ENCODE peak calls at places on chromosomes 13 and 19, in six cellular contexts. One of them, this sample, is unnamed.
A peak's percentile ranks its signal among the peaks of the same experiment; 100 is the strongest.

GRCh38 chr19:40604647-40605200 is 3.6 kb downstream of the LTBP4 start:
- DNase-seq in lung: no peak
- DNase-seq in mucosa of descending colon: peak; percentile 80
- DNase-seq in tibial artery: peak; percentile 76
- DNase-seq in GM12865: peak; percentile 40
- DNase-seq in cardiac muscle cell: no peak
- DNase-seq in this sample: no peak

GRCh38 chr19:35592226-35592625 is 6.3 kb downstream of the PMIS2 start:
- DNase-seq in lung: no peak
- DNase-seq in mucosa of descending colon: no peak
- DNase-seq in tibial artery: no peak
- DNase-seq in GM12865: peak; percentile 76
- DNase-seq in cardiac muscle cell: peak; percentile 71
- DNase-seq in this sample: no peak

GRCh38 chr13:109412232-109412935 is 374.0 kb downstream of the IRS2 start:
- DNase-seq in lung: no peak
- DNase-seq in mucosa of descending colon: peak; percentile 46
- DNase-seq in tibial artery: no peak
- DNase-seq in GM12865: no peak
- DNase-seq in cardiac muscle cell: peak; percentile 72
- DNase-seq in this sample: no peak

GRCh38 chr13:109204252-109204651 is 574.8 kb downstream of the MYO16 start:
- DNase-seq in lung: no peak
- DNase-seq in mucosa of descending colon: no peak
- DNase-seq in tibial artery: no peak
- DNase-seq in GM12865: no peak
- DNase-seq in cardiac muscle cell: no peak
- DNase-seq in this sample: no peak

GRCh38 chr13:106471957-106472543 is 63.4 kb downstream of the EFNB2 start:
- DNase-seq in lung: peak; percentile 52
- DNase-seq in mucosa of descending colon: peak; percentile 62
- DNase-seq in tibial artery: no peak
- DNase-seq in GM12865: peak; percentile 33
- DNase-seq in cardiac muscle cell: peak; percentile 84
- DNase-seq in this sample: peak; percentile 61

GRCh38 chr13:114130708-114131580 is 1.5 kb downstream of the RASA3 start:
- DNase-seq in lung: no peak
- DNase-seq in mucosa of descending colon: peak; percentile 56
- DNase-seq in tibial artery: peak; percentile 83
- DNase-seq in GM12865: peak; percentile 80
- DNase-seq in cardiac muscle cell: peak; percentile 78
- DNase-seq in this sample: no peak

GRCh38 chr13:67390462-67391093 is 160.4 kb upstream of the PCDH9 start:
- DNase-seq in lung: no peak
- DNase-seq in mucosa of descending colon: no peak
- DNase-seq in tibial artery: no peak
- DNase-seq in GM12865: no peak
- DNase-seq in cardiac muscle cell: peak; percentile 50
- DNase-seq in this sample: no peak

GRCh38 chr13:26929971-26930730 is 169.6 kb upstream of the GPR12 start:
- DNase-seq in lung: peak; percentile 70
- DNase-seq in mucosa of descending colon: peak; percentile 73
- DNase-seq in tibial artery: no peak
- DNase-seq in GM12865: peak; percentile 69
- DNase-seq in cardiac muscle cell: peak; percentile 77
- DNase-seq in this sample: no peak

GRCh38 chr19:15836345-15836594 is 20.8 kb upstream of the OR10H1 start:
- DNase-seq in lung: no peak
- DNase-seq in mucosa of descending colon: no peak
- DNase-seq in tibial artery: no peak
- DNase-seq in GM12865: no peak
- DNase-seq in cardiac muscle cell: no peak
- DNase-seq in this sample: no peak

GRCh38 chr19:40982594-40983101 is 8.4 kb upstream of the CYP2B6 start:
- DNase-seq in lung: no peak
- DNase-seq in mucosa of descending colon: no peak
- DNase-seq in tibial artery: no peak
- DNase-seq in GM12865: no peak
- DNase-seq in cardiac muscle cell: peak; percentile 24
- DNase-seq in this sample: no peak

GRCh38 chr19:53785196-53785889 is 38.8 kb downstream of the NLRP12 start:
- DNase-seq in lung: no peak
- DNase-seq in mucosa of descending colon: no peak
- DNase-seq in tibial artery: no peak
- DNase-seq in GM12865: no peak
- DNase-seq in cardiac muscle cell: no peak
- DNase-seq in this sample: no peak

GRCh38 chr19:36876993-36877938 is 26.6 kb downstream of the ZNF345 start:
- DNase-seq in lung: no peak
- DNase-seq in mucosa of descending colon: no peak
- DNase-seq in tibial artery: no peak
- DNase-seq in GM12865: no peak
- DNase-seq in cardiac muscle cell: peak; percentile 2
- DNase-seq in this sample: no peak

GRCh38 chr13:93476175-93476574 is 249.6 kb downstream of the GPC6 start:
- DNase-seq in lung: no peak
- DNase-seq in mucosa of descending colon: no peak
- DNase-seq in tibial artery: no peak
- DNase-seq in GM12865: no peak
- DNase-seq in cardiac muscle cell: peak; percentile 71
- DNase-seq in this sample: peak; percentile 80

GRCh38 chr13:30241537-30241936 is 65.8 kb downstream of the KATNAL1 start:
- DNase-seq in lung: no peak
- DNase-seq in mucosa of descending colon: no peak
- DNase-seq in tibial artery: no peak
- DNase-seq in GM12865: peak; percentile 67
- DNase-seq in cardiac muscle cell: peak; percentile 48
- DNase-seq in this sample: no peak

DNA sequence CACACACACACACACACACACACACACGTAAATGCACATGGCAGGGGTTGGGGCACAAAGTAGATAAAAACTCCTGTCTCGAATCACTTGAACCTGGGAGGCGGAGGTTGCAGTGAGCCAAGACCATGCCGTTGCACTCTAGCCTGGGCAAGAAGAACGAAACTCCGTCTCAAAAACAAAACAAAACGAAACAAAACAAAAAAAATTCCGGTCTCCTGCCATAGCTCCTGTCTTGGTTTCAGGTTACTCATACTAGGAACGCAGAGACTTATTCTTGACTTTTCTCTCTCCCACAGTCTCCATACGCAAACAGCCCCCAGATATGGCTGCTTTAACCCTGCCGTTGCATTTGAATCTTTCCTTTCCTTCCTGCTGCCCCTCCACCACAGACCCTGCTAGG is 148.9 kb downstream of the SHISA2 start:
- DNase-seq in lung: no peak
- DNase-seq in mucosa of descending colon: no peak
- DNase-seq in tibial artery: no peak
- DNase-seq in GM12865: peak; percentile 72
- DNase-seq in cardiac muscle cell: no peak
- DNase-seq in this sample: no peak
- H3K4me3 ChIP-seq in lung: no peak overlapping the region
- H3K4me3 ChIP-seq in mucosa of descending colon: no peak overlapping the region
- H3K4me3 ChIP-seq in tibial artery: no peak overlapping the region
- H3K4me3 ChIP-seq in GM12865: no peak overlapping the region
- H3K4me3 ChIP-seq in cardiac muscle cell: no peak overlapping the region
- H3K4me3 ChIP-seq in this sample: no peak overlapping the region

GRCh38 chr13:59176775-59177174 is 987.0 kb downstream of the DIAPH3 start:
- DNase-seq in lung: no peak
- DNase-seq in mucosa of descending colon: no peak
- DNase-seq in tibial artery: no peak
- DNase-seq in GM12865: peak; percentile 3
- DNase-seq in cardiac muscle cell: no peak
- DNase-seq in this sample: no peak
- TF ChIP-seq CTCF in lung: no peak
- TF ChIP-seq CTCF in mucosa of descending colon: no peak
- TF ChIP-seq CTCF in tibial artery: no peak
- TF ChIP-seq CTCF in GM12865: peak; percentile 26
- TF ChIP-seq CTCF in cardiac muscle cell: no peak
- TF ChIP-seq CTCF in this sample: no peak

DNA sequence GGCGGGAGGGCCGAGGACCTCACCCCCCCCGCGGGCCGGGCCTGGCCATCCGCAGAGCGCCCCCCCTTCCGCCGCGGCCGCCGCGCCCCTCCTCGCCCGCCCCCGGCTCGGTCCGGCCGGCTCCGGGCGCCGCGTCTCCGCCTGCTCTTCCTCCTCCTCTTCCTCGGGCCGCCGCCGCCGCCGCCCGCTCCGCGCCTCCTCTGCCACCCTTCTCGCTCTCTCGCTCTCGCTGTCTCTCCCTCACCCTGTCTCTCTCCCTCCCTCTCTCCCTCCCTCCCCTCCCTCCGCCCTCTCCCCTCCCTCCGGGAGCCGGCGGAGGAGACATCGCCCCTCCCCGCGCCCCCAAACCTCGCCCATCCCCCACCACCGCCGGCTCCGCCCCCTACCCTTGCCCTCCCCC is at the start of gene SHANK1:
- DNase-seq in lung: no peak
- DNase-seq in mucosa of descending colon: no peak
- DNase-seq in tibial artery: no peak
- DNase-seq in GM12865: no peak
- DNase-seq in cardiac muscle cell: peak; percentile 55
- DNase-seq in this sample: no peak
- H3K4me3 ChIP-seq in lung: no peak within 1 kb of the TSS
- H3K4me3 ChIP-seq in mucosa of descending colon: no peak within 1 kb of the TSS
- H3K4me3 ChIP-seq in tibial artery: peak within 1 kb of the TSS; percentile 25
- H3K4me3 ChIP-seq in GM12865: no peak within 1 kb of the TSS
- H3K4me3 ChIP-seq in cardiac muscle cell: peak within 1 kb of the TSS; percentile 41
- H3K4me3 ChIP-seq in this sample: peak within 1 kb of the TSS; percentile 58

DNA sequence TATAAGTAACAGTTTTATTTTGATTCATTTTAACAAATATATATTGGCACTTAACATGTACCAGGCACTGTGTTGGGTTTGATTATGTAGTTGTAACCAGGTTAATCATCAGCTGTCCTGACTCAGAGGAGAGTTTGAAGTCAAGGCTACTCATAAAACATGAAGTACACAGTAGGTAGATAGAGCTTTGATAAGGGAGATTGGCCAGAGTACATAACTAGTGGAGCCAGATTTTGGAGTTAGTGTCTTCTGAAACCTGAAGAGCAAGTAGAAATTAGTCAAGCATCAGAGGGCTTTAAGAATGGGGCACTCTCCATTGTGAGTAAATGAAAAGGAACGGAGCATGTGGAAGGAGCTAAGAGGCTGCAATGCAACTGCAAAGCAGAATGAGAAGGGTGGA is 333.9 kb downstream of the RFC3 start:
- DNase-seq in lung: no peak
- DNase-seq in mucosa of descending colon: no peak
- DNase-seq in tibial artery: no peak
- DNase-seq in GM12865: no peak
- DNase-seq in cardiac muscle cell: no peak
- DNase-seq in this sample: no peak
- TF ChIP-seq CTCF in lung: no peak
- TF ChIP-seq CTCF in mucosa of descending colon: no peak
- TF ChIP-seq CTCF in tibial artery: no peak
- TF ChIP-seq CTCF in GM12865: no peak
- TF ChIP-seq CTCF in cardiac muscle cell: no peak
- TF ChIP-seq CTCF in this sample: no peak

DNA sequence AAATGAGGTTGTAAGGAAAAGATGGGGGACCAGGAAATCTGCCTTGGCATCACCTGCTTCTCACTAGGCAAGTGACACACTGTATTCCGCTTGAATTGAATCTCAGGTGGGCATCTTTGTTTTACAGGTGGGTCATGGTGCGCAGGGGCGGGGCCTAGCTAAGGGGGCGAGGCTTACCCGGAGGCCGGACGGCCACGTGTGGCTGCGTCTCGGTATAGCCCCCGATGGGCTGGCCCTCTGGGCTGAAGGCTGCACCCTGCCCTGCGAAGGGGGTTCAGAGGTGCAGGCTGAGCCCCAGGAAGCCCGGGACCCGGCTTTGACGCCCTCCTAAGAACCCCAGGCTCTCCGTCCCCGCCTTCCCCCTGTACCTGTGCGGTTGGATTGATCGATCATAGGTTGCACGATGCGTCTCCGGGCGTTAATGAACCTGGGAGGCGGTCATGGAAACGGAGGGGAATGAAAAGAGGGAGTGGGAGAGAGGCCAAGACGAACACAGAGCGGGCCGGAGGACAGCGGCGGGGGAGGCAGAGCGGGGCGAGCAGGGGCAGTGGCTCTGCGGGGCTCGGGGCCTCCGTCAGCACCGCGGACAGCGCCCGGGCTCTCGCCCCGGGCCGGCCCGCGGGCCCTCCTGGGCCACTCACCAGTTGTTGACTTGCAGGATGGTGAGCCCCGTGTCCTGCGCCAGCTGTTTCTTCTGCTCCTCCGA is 12.5 kb downstream of the MEIS3 start:
- DNase-seq in lung: no peak
- DNase-seq in mucosa of descending colon: no peak
- DNase-seq in tibial artery: no peak
- DNase-seq in GM12865: no peak
- DNase-seq in cardiac muscle cell: peak; percentile 34
- DNase-seq in this sample: no peak
- H3K4me3 ChIP-seq in lung: no peak overlapping the region
- H3K4me3 ChIP-seq in mucosa of descending colon: no peak overlapping the region
- H3K4me3 ChIP-seq in tibial artery: no peak overlapping the region
- H3K4me3 ChIP-seq in GM12865: no peak overlapping the region
- H3K4me3 ChIP-seq in cardiac muscle cell: no peak overlapping the region
- H3K4me3 ChIP-seq in this sample: no peak overlapping the region

DNA sequence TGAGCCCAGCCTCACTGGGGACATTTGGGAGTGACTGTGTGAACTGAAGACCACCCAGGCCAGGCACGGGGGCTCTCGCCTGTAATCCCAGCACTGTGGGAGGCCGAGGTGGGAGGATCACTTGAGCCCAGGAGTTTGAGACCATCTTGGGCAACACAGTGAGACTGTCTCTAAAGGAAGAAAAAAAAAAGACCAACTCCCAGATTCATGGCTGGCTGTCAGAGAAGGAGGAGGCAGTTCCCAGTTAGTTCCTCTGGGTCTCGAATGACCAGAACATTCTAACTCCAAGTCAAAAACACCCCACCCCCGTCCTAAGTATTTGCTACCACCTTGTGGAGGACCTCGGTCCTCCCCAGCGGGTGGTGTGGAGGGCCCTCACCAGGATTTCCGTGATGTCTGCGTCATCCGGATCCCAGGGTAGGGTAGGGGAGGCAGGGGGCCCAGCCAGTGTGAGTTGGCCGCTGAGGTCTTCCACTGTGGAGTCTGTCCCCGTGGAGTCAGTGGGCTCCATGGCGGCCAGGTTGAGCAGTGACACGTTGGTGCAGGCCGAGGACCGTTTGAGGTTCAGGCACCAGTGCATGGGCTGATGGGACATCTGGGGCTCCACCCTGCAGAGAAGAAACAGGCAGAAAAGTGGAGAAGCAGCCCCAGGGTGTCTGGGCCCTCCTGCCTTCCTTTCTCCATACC is 1.3 kb downstream of the TSKS start:
- DNase-seq in lung: no peak
- DNase-seq in mucosa of descending colon: no peak
- DNase-seq in tibial artery: no peak
- DNase-seq in GM12865: no peak
- DNase-seq in cardiac muscle cell: peak; percentile 81
- DNase-seq in this sample: no peak
- TF ChIP-seq CTCF in lung: no peak
- TF ChIP-seq CTCF in mucosa of descending colon: no peak
- TF ChIP-seq CTCF in tibial artery: no peak
- TF ChIP-seq CTCF in GM12865: peak; percentile 0
- TF ChIP-seq CTCF in cardiac muscle cell: peak; percentile 49
- TF ChIP-seq CTCF in this sample: peak; percentile 22